ENCODE peak calls at places on chromosomes 16 and 17, in four cellular contexts. L is A549, Y is cardiac muscle cell, U is cardiac fibroblast. R is an unnamed sample.

GRCh38 chr17:76296186-76296585 is 11.9 kb downstream of the QRICH2 start:
- DNase-seq in L (no peak), Y (peak), U (no peak), R (no peak)

GRCh38 chr16:11416228-11417001 is 71.2 kb downstream of the RMI2 start:
- DNase-seq in Y (no peak), U (no peak), L (no peak), R (no peak)

GRCh38 chr16:51763072-51763658 is 612.1 kb upstream of the SALL1 start:
- DNase-seq in Y (no peak), U (no peak), L (no peak), R (peak)

GRCh38 chr17:75909051-75909811 is 4.5 kb upstream of the MRPL38 start:
- DNase-seq in U (no peak), Y (no peak), L (no peak), R (no peak)

GRCh38 chr16:76106647-76107046 is 170.6 kb upstream of the CNTNAP4 start:
- DNase-seq in U (no peak), Y (no peak), L (no peak), R (no peak)

GRCh38 chr17:72353502-72353901 is 232.7 kb downstream of the SOX9 start:
- DNase-seq in Y (no peak), L (no peak), U (no peak), R (no peak)

GRCh38 chr16:24610421-24610765 is 71.0 kb downstream of the RBBP6 start:
- DNase-seq in L (no peak), U (peak), Y (peak), R (peak)

GRCh38 chr17:48244814-48245213 is 137.2 kb downstream of the SNX11 start:
- DNase-seq in L (no peak), Y (no peak), U (peak), R (no peak)

GRCh38 chr16:23026777-23027362 is 122.4 kb downstream of the USP31 start:
- DNase-seq in L (no peak), U (peak), Y (peak), R (peak)

GRCh38 chr16:50616386-50616785 is 64.7 kb downstream of the SNX20 start:
- DNase-seq in Y (peak), L (no peak), U (no peak), R (no peak)

GRCh38 chr16:4378202-4378666 is 6.6 kb downstream of the VASN start:
- DNase-seq in L (no peak), U (peak), Y (no peak), R (no peak)

GRCh38 chr17:78779848-78780247 is 2.2 kb downstream of the CYTH1 start:
- DNase-seq in Y (no peak), U (no peak), L (no peak), R (no peak)

GRCh38 chr17:31558748-31559646 is 167.5 kb downstream of the RAB11FIP4 start:
- DNase-seq in U (peak), L (peak), Y (peak), R (no peak)

GRCh38 chr17:48023408-48024148 is 14.0 kb downstream of the COPZ2 start:
- DNase-seq in L (peak), U (peak), Y (peak), R (no peak)

GRCh38 chr17:82272495-82273326 is 789 bp downstream of the CSNK1D start:
- DNase-seq in U (no peak), L (peak), Y (no peak), R (no peak)

GRCh38 chr17:58391302-58391984 is 25.9 kb downstream of the RNF43 start:
- DNase-seq in Y (peak), L (peak), U (peak), R (peak)

GRCh38 chr17:78723001-78723796 is 58.9 kb downstream of the CYTH1 start:
- DNase-seq in Y (peak), L (no peak), U (no peak), R (no peak)

GRCh38 chr16:66580605-66581209 is 1.4 kb downstream of the CMTM2 start:
- DNase-seq in Y (peak), U (peak), L (no peak), R (peak)

GRCh38 chr17:29116652-29117439 is 63.4 kb downstream of the MYO18A start:
- DNase-seq in Y (peak), L (peak), U (peak), R (no peak)

GRCh38 chr17:57313276-57313835 is 57.0 kb downstream of the MSI2 start:
- DNase-seq in U (no peak), L (no peak), Y (no peak), R (no peak)

GRCh38 chr16:12688972-12689850 is 114.5 kb downstream of the CPPED1 start:
- DNase-seq in Y (no peak), L (no peak), U (peak), R (no peak)

GRCh38 chr16:67198238-67198734 is 645 bp upstream of the ELMO3 start:
- DNase-seq in Y (peak), L (peak), U (peak), R (no peak)

GRCh38 chr17:74690409-74690825 is 22.3 kb downstream of the CD300LF start:
- DNase-seq in U (no peak), Y (no peak), L (no peak), R (no peak)

GRCh38 chr16:88667496-88667895 is 4.6 kb upstream of the MVD start:
- DNase-seq in U (no peak), Y (peak), L (no peak), R (no peak)

GRCh38 chr16:46896314-46896968 is 12.3 kb downstream of the GPT2 start:
- DNase-seq in U (no peak), L (no peak), Y (peak), R (no peak)

GRCh38 chr17:70521821-70522256 is 352.5 kb downstream of the KCNJ2 start:
- DNase-seq in U (peak), L (no peak), Y (peak), R (no peak)

GRCh38 chr16:17459903-17460521 is 10.7 kb downstream of the XYLT1 start:
- DNase-seq in L (no peak), U (peak), Y (no peak), R (no peak)

GRCh38 chr16:17463335-17463734 is 7.4 kb downstream of the XYLT1 start:
- DNase-seq in L (no peak), U (no peak), Y (no peak), R (no peak)

GRCh38 chr16:17460890-17461289 is 9.9 kb downstream of the XYLT1 start:
- DNase-seq in Y (no peak), U (no peak), L (no peak), R (no peak)

GRCh38 chr16:17465460-17465859 is 5.3 kb downstream of the XYLT1 start:
- DNase-seq in Y (no peak), U (no peak), L (no peak), R (no peak)

GRCh38 chr16:17461951-17462729 is 8.6 kb downstream of the XYLT1 start:
- DNase-seq in U (no peak), Y (no peak), L (no peak), R (no peak)
- TF ChIP-seq CTCF in U (no peak), Y (no peak), L (no peak), R (no peak)

GRCh38 chr16:55655709-55656694 is at the start of gene SLC6A2:
- DNase-seq in U (peak), L (no peak), Y (no peak), R (no peak)
- H3K4me3 ChIP-seq in U (no peak), L (no peak), Y (peak), R (no peak)

GRCh38 chr17:80948091-80948960 is 43.3 kb upstream of the CHMP6 start:
- DNase-seq in U (no peak), Y (no peak), L (no peak), R (no peak)

GRCh38 chr17:80951121-80952090 is 40.2 kb upstream of the CHMP6 start:
- DNase-seq in Y (no peak), L (no peak), U (no peak), R (no peak)

GRCh38 chr17:80950466-80951120 is 41.0 kb upstream of the CHMP6 start:
- DNase-seq in U (no peak), Y (no peak), L (no peak), R (no peak)

GRCh38 chr17:80948961-80949450 is 42.6 kb upstream of the CHMP6 start:
- DNase-seq in L (no peak), U (no peak), Y (no peak), R (no peak)

DNA sequence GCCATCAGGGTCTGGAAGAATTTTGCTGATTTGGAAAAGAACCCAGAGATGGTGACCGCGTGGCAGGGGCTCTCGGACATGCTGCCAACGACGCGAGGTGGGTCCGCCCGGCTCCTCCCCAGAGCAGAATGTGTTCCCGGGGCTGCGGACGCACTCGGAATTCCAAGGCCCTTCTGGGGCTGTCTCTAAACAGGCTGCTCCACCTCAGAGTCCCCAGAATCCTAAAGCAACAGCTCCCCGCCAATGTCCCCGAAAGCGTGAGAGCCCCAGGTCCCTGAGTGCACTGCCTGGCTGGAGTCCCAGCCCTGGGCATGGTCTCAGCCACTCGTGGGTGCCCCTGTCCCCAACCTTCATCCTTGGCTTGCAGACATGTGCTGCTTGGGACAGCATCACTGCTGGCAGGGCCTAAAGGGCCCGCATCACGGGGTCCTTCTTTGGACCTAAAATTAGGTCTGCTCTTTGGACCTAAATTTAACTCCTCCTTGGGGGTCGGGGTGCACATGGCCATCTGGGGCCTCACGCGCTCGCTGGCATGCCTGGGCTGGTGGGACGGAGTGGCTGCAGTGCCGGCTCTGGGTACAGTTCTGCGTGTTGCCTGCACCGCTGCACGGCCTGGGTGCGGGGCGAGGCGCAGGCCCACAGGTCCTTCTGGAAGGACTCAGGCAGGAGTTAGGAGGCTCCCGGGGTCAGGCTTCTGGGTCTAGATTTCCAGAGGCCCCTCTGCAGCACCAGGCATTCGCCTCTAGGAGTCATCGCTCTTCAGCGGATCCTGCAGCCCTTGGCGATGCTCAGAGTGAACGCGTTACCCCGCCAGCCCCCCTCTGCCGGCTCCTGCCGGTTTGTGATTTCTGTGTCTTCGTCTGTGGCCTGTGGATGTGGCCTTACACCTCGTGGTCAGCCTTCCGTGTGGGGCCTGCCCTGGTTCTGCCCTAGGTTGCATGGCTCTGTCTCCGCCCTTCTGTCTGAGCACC is 41.9 kb upstream of the CHMP6 start:
- DNase-seq in L (no peak), Y (no peak), U (no peak), R (no peak)
- TF ChIP-seq CTCF in L (no peak), Y (no peak), U (no peak), R (no peak)

GRCh38 chr16:15975172-15975571 is 25.8 kb downstream of the ABCC1 start:
- DNase-seq in L (no peak), U (no peak), Y (peak), R (no peak)
- H3K4me3 ChIP-seq in L (no peak), U (no peak), Y (no peak), R (no peak)